ENCODE peak calls at places on chromosome 11, in nine cellular contexts. N is suprapubic skin, L is cardiac muscle cell, T is amygdala, W is IMR-90, Q is hippocampal formation, B is astrocyte of the spinal cord, R is ecto neural progenitor cell, Z is HCEC 1CT. S is an unnamed sample.

GRCh38 chr11:65366340-65366773 is 11.8 kb downstream of the TIGD3 start:
- DNase-seq in Z (peak), R (no peak), W (peak), B (peak), Q (no peak), L (peak), N (no peak), T (peak), S (peak)

GRCh38 chr11:64885367-64886286 is 7.2 kb upstream of the EHD1 start:
- DNase-seq in B (peak), T (no peak), Z (peak), N (no peak), W (peak), Q (no peak), R (no peak), L (peak), S (peak)

GRCh38 chr11:61332823-61333637 is at the start of the genes DDB1 and TKFC:
- DNase-seq in B (peak), N (peak), T (peak), Q (peak), Z (peak), R (peak), W (peak), L (peak), S (peak)

GRCh38 chr11:59545179-59546020 is 34.1 kb downstream of the OR4D9 start:
- DNase-seq in N (no peak), Q (no peak), L (peak), R (no peak), W (peak), Z (peak), T (no peak), B (peak), S (peak)

GRCh38 chr11:78008174-78008573 is 13.7 kb upstream of the INTS4 start:
- DNase-seq in B (no peak), N (no peak), T (no peak), R (no peak), W (no peak), Z (no peak), L (no peak), Q (no peak), S (no peak)

GRCh38 chr11:61509058-61510029 is 795 bp downstream of the LRRC10B start:
- DNase-seq in B (peak), Q (no peak), L (peak), T (no peak), N (no peak), R (peak), Z (peak), W (peak), S (peak)

GRCh38 chr11:95585071-95585751 is 204.4 kb downstream of the FAM76B start:
- DNase-seq in Z (peak), Q (no peak), L (no peak), R (no peak), B (peak), N (no peak), W (peak), T (no peak), S (peak)

GRCh38 chr11:612201-612960 is 3.4 kb downstream of the IRF7 start:
- DNase-seq in W (peak), B (no peak), Z (peak), T (no peak), R (no peak), L (no peak), Q (no peak), N (no peak), S (no peak)

GRCh38 chr11:125945011-125945796 is 640 bp upstream of the VSIG10L2 start:
- DNase-seq in N (no peak), W (no peak), T (no peak), R (no peak), Z (no peak), L (no peak), Q (no peak), B (no peak), S (no peak)

GRCh38 chr11:77035580-77035979 is 1.4 kb downstream of the B3GNT6 start:
- DNase-seq in Q (no peak), B (no peak), R (no peak), Z (no peak), N (no peak), W (no peak), L (no peak), T (no peak), S (no peak)

S was measured in brain microvascular endothelial cell.